ENCODE peak calls at places on chromosomes 13 and 19, in eight cellular contexts. One of them, this sample, is unnamed. For H3K4me1 and H3K27me3, the result is how much of the 10 kb centered on the place peaks cover.

GRCh38 chr19:50005428-50005827 is 19.7 kb downstream of the VRK3 start:
- DNase-seq in GM23248: no peak
- DNase-seq in tibial artery: no peak
- DNase-seq in naive thymus-derived CD4-positive, alpha-beta T cell: no peak
- DNase-seq in heart right ventricle: no peak
- DNase-seq in body of pancreas: no peak
- DNase-seq in CD8-positive, alpha-beta memory T cell: no peak
- DNase-seq in breast epithelium: no peak
- DNase-seq in this sample: no peak

GRCh38 chr19:17687857-17688784 is at the start of gene UNC13A:
- DNase-seq in GM23248: peak
- DNase-seq in tibial artery: no peak
- DNase-seq in naive thymus-derived CD4-positive, alpha-beta T cell: peak
- DNase-seq in heart right ventricle: peak
- DNase-seq in body of pancreas: peak
- DNase-seq in CD8-positive, alpha-beta memory T cell: peak
- DNase-seq in breast epithelium: no peak
- DNase-seq in this sample: no peak

GRCh38 chr13:39699274-39699673 is 43.8 kb downstream of the COG6 start:
- DNase-seq in GM23248: no peak
- DNase-seq in tibial artery: no peak
- DNase-seq in naive thymus-derived CD4-positive, alpha-beta T cell: no peak
- DNase-seq in heart right ventricle: no peak
- DNase-seq in body of pancreas: no peak
- DNase-seq in CD8-positive, alpha-beta memory T cell: no peak
- DNase-seq in breast epithelium: no peak
- DNase-seq in this sample: no peak

GRCh38 chr13:40189885-40190655 is 476.4 kb downstream of the FOXO1 start:
- DNase-seq in GM23248: peak
- DNase-seq in tibial artery: no peak
- DNase-seq in naive thymus-derived CD4-positive, alpha-beta T cell: no peak
- DNase-seq in heart right ventricle: no peak
- DNase-seq in body of pancreas: no peak
- DNase-seq in CD8-positive, alpha-beta memory T cell: no peak
- DNase-seq in breast epithelium: no peak
- DNase-seq in this sample: no peak

GRCh38 chr19:41958367-41959055 is 610 bp downstream of the RABAC1 start:
- DNase-seq in GM23248: peak
- DNase-seq in tibial artery: peak
- DNase-seq in naive thymus-derived CD4-positive, alpha-beta T cell: peak
- DNase-seq in heart right ventricle: peak
- DNase-seq in body of pancreas: peak
- DNase-seq in CD8-positive, alpha-beta memory T cell: peak
- DNase-seq in breast epithelium: peak
- DNase-seq in this sample: peak

GRCh38 chr19:36939153-36939552 is 23.0 kb downstream of the ZNF568 start:
- DNase-seq in GM23248: no peak
- DNase-seq in tibial artery: no peak
- DNase-seq in naive thymus-derived CD4-positive, alpha-beta T cell: no peak
- DNase-seq in heart right ventricle: no peak
- DNase-seq in body of pancreas: no peak
- DNase-seq in CD8-positive, alpha-beta memory T cell: no peak
- DNase-seq in breast epithelium: no peak
- DNase-seq in this sample: no peak

GRCh38 chr13:107713314-107713713 is 502.0 kb downstream of the LIG4 start:
- DNase-seq in GM23248: peak
- DNase-seq in tibial artery: no peak
- DNase-seq in naive thymus-derived CD4-positive, alpha-beta T cell: no peak
- DNase-seq in heart right ventricle: no peak
- DNase-seq in body of pancreas: no peak
- DNase-seq in CD8-positive, alpha-beta memory T cell: no peak
- DNase-seq in breast epithelium: no peak
- DNase-seq in this sample: no peak

GRCh38 chr19:17847538-17848366 is at the start of gene JAK3:
- DNase-seq in GM23248: peak
- DNase-seq in tibial artery: no peak
- DNase-seq in naive thymus-derived CD4-positive, alpha-beta T cell: peak
- DNase-seq in heart right ventricle: peak
- DNase-seq in body of pancreas: peak
- DNase-seq in CD8-positive, alpha-beta memory T cell: peak
- DNase-seq in breast epithelium: no peak
- DNase-seq in this sample: no peak

GRCh38 chr13:49641810-49642291 is 13.5 kb downstream of the ARL11 start:
- DNase-seq in GM23248: peak
- DNase-seq in tibial artery: peak
- DNase-seq in naive thymus-derived CD4-positive, alpha-beta T cell: no peak
- DNase-seq in heart right ventricle: no peak
- DNase-seq in body of pancreas: peak
- DNase-seq in CD8-positive, alpha-beta memory T cell: no peak
- DNase-seq in breast epithelium: no peak
- DNase-seq in this sample: no peak

GRCh38 chr13:29547135-29547534 is 48.4 kb downstream of the SLC7A1 start:
- DNase-seq in GM23248: no peak
- DNase-seq in tibial artery: no peak
- DNase-seq in naive thymus-derived CD4-positive, alpha-beta T cell: no peak
- DNase-seq in heart right ventricle: no peak
- DNase-seq in body of pancreas: no peak
- DNase-seq in CD8-positive, alpha-beta memory T cell: no peak
- DNase-seq in breast epithelium: no peak
- DNase-seq in this sample: no peak

GRCh38 chr13:75480691-75481175 is 1.2 kb downstream of the TBC1D4 start:
- DNase-seq in GM23248: peak
- DNase-seq in tibial artery: peak
- DNase-seq in naive thymus-derived CD4-positive, alpha-beta T cell: peak
- DNase-seq in heart right ventricle: peak
- DNase-seq in body of pancreas: peak
- DNase-seq in CD8-positive, alpha-beta memory T cell: no peak
- DNase-seq in breast epithelium: peak
- DNase-seq in this sample: peak

GRCh38 chr13:48776396-48776795 is 122.7 kb downstream of the CYSLTR2 start:
- DNase-seq in GM23248: peak
- DNase-seq in tibial artery: no peak
- DNase-seq in naive thymus-derived CD4-positive, alpha-beta T cell: no peak
- DNase-seq in heart right ventricle: no peak
- DNase-seq in body of pancreas: no peak
- DNase-seq in CD8-positive, alpha-beta memory T cell: no peak
- DNase-seq in breast epithelium: no peak
- DNase-seq in this sample: no peak

GRCh38 chr19:30552593-30552992 is 180.4 kb downstream of the ZNF536 start:
- DNase-seq in GM23248: no peak
- DNase-seq in tibial artery: no peak
- DNase-seq in naive thymus-derived CD4-positive, alpha-beta T cell: no peak
- DNase-seq in heart right ventricle: no peak
- DNase-seq in body of pancreas: no peak
- DNase-seq in CD8-positive, alpha-beta memory T cell: no peak
- DNase-seq in breast epithelium: no peak
- DNase-seq in this sample: no peak

GRCh38 chr19:55467236-55468053 is 2.9 kb upstream of the C19orf85 start:
- DNase-seq in GM23248: peak
- DNase-seq in tibial artery: peak
- DNase-seq in naive thymus-derived CD4-positive, alpha-beta T cell: peak
- DNase-seq in heart right ventricle: peak
- DNase-seq in body of pancreas: peak
- DNase-seq in CD8-positive, alpha-beta memory T cell: peak
- DNase-seq in breast epithelium: no peak
- DNase-seq in this sample: no peak

GRCh38 chr19:17860331-17860992 is 752 bp downstream of the RPL18A start:
- DNase-seq in GM23248: peak
- DNase-seq in tibial artery: no peak
- DNase-seq in naive thymus-derived CD4-positive, alpha-beta T cell: no peak
- DNase-seq in heart right ventricle: no peak
- DNase-seq in body of pancreas: no peak
- DNase-seq in CD8-positive, alpha-beta memory T cell: no peak
- DNase-seq in breast epithelium: no peak
- DNase-seq in this sample: no peak

GRCh38 chr19:45302416-45302815 is 20.3 kb downstream of the CKM start:
- DNase-seq in GM23248: no peak
- DNase-seq in tibial artery: no peak
- DNase-seq in naive thymus-derived CD4-positive, alpha-beta T cell: no peak
- DNase-seq in heart right ventricle: no peak
- DNase-seq in body of pancreas: no peak
- DNase-seq in CD8-positive, alpha-beta memory T cell: no peak
- DNase-seq in breast epithelium: no peak
- DNase-seq in this sample: no peak

GRCh38 chr19:46615966-46616365 is 8.9 kb downstream of the PTGIR start:
- DNase-seq in GM23248: no peak
- DNase-seq in tibial artery: no peak
- DNase-seq in naive thymus-derived CD4-positive, alpha-beta T cell: no peak
- DNase-seq in heart right ventricle: no peak
- DNase-seq in body of pancreas: no peak
- DNase-seq in CD8-positive, alpha-beta memory T cell: no peak
- DNase-seq in breast epithelium: no peak
- DNase-seq in this sample: no peak

GRCh38 chr19:1767464-1767933 is 14.2 kb downstream of the ONECUT3 start:
- DNase-seq in GM23248: peak
- DNase-seq in tibial artery: no peak
- DNase-seq in naive thymus-derived CD4-positive, alpha-beta T cell: peak
- DNase-seq in heart right ventricle: peak
- DNase-seq in body of pancreas: peak
- DNase-seq in CD8-positive, alpha-beta memory T cell: peak
- DNase-seq in breast epithelium: no peak
- DNase-seq in this sample: no peak

GRCh38 chr13:46213242-46213641 is 1.5 kb downstream of the LRRC63 start:
- DNase-seq in GM23248: no peak
- DNase-seq in tibial artery: no peak
- DNase-seq in naive thymus-derived CD4-positive, alpha-beta T cell: no peak
- DNase-seq in heart right ventricle: no peak
- DNase-seq in body of pancreas: no peak
- DNase-seq in CD8-positive, alpha-beta memory T cell: no peak
- DNase-seq in breast epithelium: no peak
- DNase-seq in this sample: no peak

GRCh38 chr13:44801990-44802389 is 187.3 kb downstream of the NUFIP1 start:
- DNase-seq in GM23248: peak
- DNase-seq in tibial artery: no peak
- DNase-seq in naive thymus-derived CD4-positive, alpha-beta T cell: no peak
- DNase-seq in heart right ventricle: no peak
- DNase-seq in body of pancreas: no peak
- DNase-seq in CD8-positive, alpha-beta memory T cell: no peak
- DNase-seq in breast epithelium: no peak
- DNase-seq in this sample: no peak

GRCh38 chr13:43698743-43699142 is 88.0 kb downstream of the ENOX1 start:
- DNase-seq in GM23248: peak
- DNase-seq in tibial artery: no peak
- DNase-seq in naive thymus-derived CD4-positive, alpha-beta T cell: no peak
- DNase-seq in heart right ventricle: no peak
- DNase-seq in body of pancreas: peak
- DNase-seq in CD8-positive, alpha-beta memory T cell: no peak
- DNase-seq in breast epithelium: no peak
- DNase-seq in this sample: no peak

DNA sequence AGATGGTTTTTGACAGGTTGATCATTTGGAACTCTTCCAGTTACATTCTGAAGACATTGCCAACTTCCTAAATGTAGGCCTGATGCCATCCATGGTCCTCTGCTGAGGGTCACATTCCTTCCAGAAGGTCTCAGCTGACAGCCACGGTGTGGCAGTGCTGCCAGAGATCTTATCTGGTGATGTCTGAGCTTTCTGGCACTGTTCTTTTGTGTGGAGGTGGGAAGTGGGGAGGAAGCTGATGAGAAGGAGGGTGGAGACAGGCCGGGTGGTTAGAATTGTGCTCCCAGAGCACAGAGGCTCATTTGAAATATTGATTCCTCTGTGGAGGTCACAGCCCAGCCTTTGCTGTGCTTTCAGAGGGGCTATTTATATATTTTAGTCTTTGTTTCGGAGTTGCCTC is 16.1 kb upstream of the MTIF3 start:
- DNase-seq in GM23248: no peak
- DNase-seq in tibial artery: no peak
- DNase-seq in naive thymus-derived CD4-positive, alpha-beta T cell: no peak
- DNase-seq in heart right ventricle: no peak
- DNase-seq in body of pancreas: peak
- DNase-seq in CD8-positive, alpha-beta memory T cell: no peak
- DNase-seq in breast epithelium: no peak
- DNase-seq in this sample: no peak
- H3K4me1 ChIP-seq in GM23248: under half
- H3K4me1 ChIP-seq in tibial artery: under half
- H3K4me1 ChIP-seq in naive thymus-derived CD4-positive, alpha-beta T cell: under half
- H3K4me1 ChIP-seq in heart right ventricle: under half
- H3K4me1 ChIP-seq in body of pancreas: under half
- H3K4me1 ChIP-seq in CD8-positive, alpha-beta memory T cell: under half
- H3K4me1 ChIP-seq in breast epithelium: under half
- H3K4me1 ChIP-seq in this sample: under half

GRCh38 chr19:16404396-16404795 is 67.4 kb downstream of the EPS15L1 start:
- DNase-seq in GM23248: no peak
- DNase-seq in tibial artery: no peak
- DNase-seq in naive thymus-derived CD4-positive, alpha-beta T cell: no peak
- DNase-seq in heart right ventricle: no peak
- DNase-seq in body of pancreas: no peak
- DNase-seq in CD8-positive, alpha-beta memory T cell: no peak
- DNase-seq in breast epithelium: no peak
- DNase-seq in this sample: no peak
- H3K27ac ChIP-seq in GM23248: no peak
- H3K27ac ChIP-seq in tibial artery: no peak
- H3K27ac ChIP-seq in naive thymus-derived CD4-positive, alpha-beta T cell: no peak
- H3K27ac ChIP-seq in heart right ventricle: no peak
- H3K27ac ChIP-seq in body of pancreas: no peak
- H3K27ac ChIP-seq in CD8-positive, alpha-beta memory T cell: no peak
- H3K27ac ChIP-seq in breast epithelium: no peak
- H3K27ac ChIP-seq in this sample: no peak

GRCh38 chr13:111978536-111978935 is 88.4 kb upstream of the SOX1 start:
- DNase-seq in GM23248: no peak
- DNase-seq in tibial artery: no peak
- DNase-seq in naive thymus-derived CD4-positive, alpha-beta T cell: no peak
- DNase-seq in heart right ventricle: no peak
- DNase-seq in body of pancreas: no peak
- DNase-seq in CD8-positive, alpha-beta memory T cell: no peak
- DNase-seq in breast epithelium: no peak
- DNase-seq in this sample: no peak
- H3K27me3 ChIP-seq in GM23248: under half
- H3K27me3 ChIP-seq in tibial artery: under half
- H3K27me3 ChIP-seq in naive thymus-derived CD4-positive, alpha-beta T cell: under half
- H3K27me3 ChIP-seq in heart right ventricle: under half
- H3K27me3 ChIP-seq in body of pancreas: under half
- H3K27me3 ChIP-seq in CD8-positive, alpha-beta memory T cell: under half
- H3K27me3 ChIP-seq in breast epithelium: under half
- H3K27me3 ChIP-seq in this sample: under half

GRCh38 chr19:10289836-10290438 is at the start of gene ICAM5:
- DNase-seq in GM23248: peak
- DNase-seq in tibial artery: no peak
- DNase-seq in naive thymus-derived CD4-positive, alpha-beta T cell: no peak
- DNase-seq in heart right ventricle: no peak
- DNase-seq in body of pancreas: no peak
- DNase-seq in CD8-positive, alpha-beta memory T cell: peak
- DNase-seq in breast epithelium: no peak
- DNase-seq in this sample: no peak

GRCh38 chr19:10290439-10290875 is 705 bp downstream of the ICAM5 start:
- DNase-seq in GM23248: peak
- DNase-seq in tibial artery: no peak
- DNase-seq in naive thymus-derived CD4-positive, alpha-beta T cell: no peak
- DNase-seq in heart right ventricle: no peak
- DNase-seq in body of pancreas: no peak
- DNase-seq in CD8-positive, alpha-beta memory T cell: no peak
- DNase-seq in breast epithelium: no peak
- DNase-seq in this sample: no peak

GRCh38 chr19:10289167-10289835 is 451 bp upstream of the ICAM5 start:
- DNase-seq in GM23248: peak
- DNase-seq in tibial artery: no peak
- DNase-seq in naive thymus-derived CD4-positive, alpha-beta T cell: peak
- DNase-seq in heart right ventricle: no peak
- DNase-seq in body of pancreas: no peak
- DNase-seq in CD8-positive, alpha-beta memory T cell: peak
- DNase-seq in breast epithelium: no peak
- DNase-seq in this sample: no peak

GRCh38 chr19:10286803-10287737 is at the start of gene ICAM4:
- DNase-seq in GM23248: peak
- DNase-seq in tibial artery: no peak
- DNase-seq in naive thymus-derived CD4-positive, alpha-beta T cell: no peak
- DNase-seq in heart right ventricle: peak
- DNase-seq in body of pancreas: peak
- DNase-seq in CD8-positive, alpha-beta memory T cell: no peak
- DNase-seq in breast epithelium: no peak
- DNase-seq in this sample: no peak

GRCh38 chr19:10288662-10289166 is 1.0 kb upstream of the ICAM5 start:
- DNase-seq in GM23248: peak
- DNase-seq in tibial artery: no peak
- DNase-seq in naive thymus-derived CD4-positive, alpha-beta T cell: no peak
- DNase-seq in heart right ventricle: no peak
- DNase-seq in body of pancreas: no peak
- DNase-seq in CD8-positive, alpha-beta memory T cell: no peak
- DNase-seq in breast epithelium: no peak
- DNase-seq in this sample: no peak
- H3K4me1 ChIP-seq in GM23248: under half
- H3K4me1 ChIP-seq in tibial artery: half or more
- H3K4me1 ChIP-seq in naive thymus-derived CD4-positive, alpha-beta T cell: half or more
- H3K4me1 ChIP-seq in heart right ventricle: half or more
- H3K4me1 ChIP-seq in body of pancreas: half or more
- H3K4me1 ChIP-seq in CD8-positive, alpha-beta memory T cell: half or more
- H3K4me1 ChIP-seq in breast epithelium: under half
- H3K4me1 ChIP-seq in this sample: under half